ENCODE peak calls at places on chromosomes 5 and 9, in five cellular contexts. One of them, this sample, is unnamed.

GRCh38 chr9:128068656-128069221 is 707 bp downstream of the SLC25A25 start:
- DNase-seq in endothelial cell: no peak
- DNase-seq in Calu3: no peak
- DNase-seq in neural crest cell: no peak
- DNase-seq in heart right ventricle: no peak
- DNase-seq in this sample: no peak

GRCh38 chr9:124869466-124869985 is 7.6 kb downstream of the ARPC5L start:
- DNase-seq in endothelial cell: peak
- DNase-seq in neural crest cell: no peak
- DNase-seq in heart right ventricle: no peak
- DNase-seq in Calu3: no peak
- DNase-seq in this sample: no peak

GRCh38 chr9:133406480-133407307 is 11.1 kb downstream of the REXO4 start:
- DNase-seq in Calu3: peak
- DNase-seq in heart right ventricle: peak
- DNase-seq in endothelial cell: peak
- DNase-seq in neural crest cell: peak
- DNase-seq in this sample: peak

GRCh38 chr9:131020388-131020787 is 11.4 kb downstream of the LAMC3 start:
- DNase-seq in neural crest cell: no peak
- DNase-seq in Calu3: no peak
- DNase-seq in heart right ventricle: no peak
- DNase-seq in endothelial cell: no peak
- DNase-seq in this sample: no peak

GRCh38 chr5:3843691-3844090 is 248.1 kb downstream of the IRX1 start:
- DNase-seq in neural crest cell: no peak
- DNase-seq in Calu3: no peak
- DNase-seq in endothelial cell: no peak
- DNase-seq in heart right ventricle: no peak
- DNase-seq in this sample: no peak

GRCh38 chr5:95621839-95622629 is 2.1 kb downstream of the GPR150 start:
- DNase-seq in heart right ventricle: no peak
- DNase-seq in endothelial cell: no peak
- DNase-seq in neural crest cell: no peak
- DNase-seq in Calu3: no peak
- DNase-seq in this sample: no peak

GRCh38 chr9:4299006-4299795 is 667 bp downstream of the GLIS3 start:
- DNase-seq in neural crest cell: peak
- DNase-seq in Calu3: peak
- DNase-seq in endothelial cell: peak
- DNase-seq in heart right ventricle: peak
- DNase-seq in this sample: peak

GRCh38 chr9:81605154-81605670 is 84.1 kb downstream of the TLE1 start:
- DNase-seq in endothelial cell: no peak
- DNase-seq in neural crest cell: no peak
- DNase-seq in heart right ventricle: no peak
- DNase-seq in Calu3: no peak
- DNase-seq in this sample: no peak

GRCh38 chr9:83964973-83965349 is 15.1 kb downstream of the HNRNPK start:
- DNase-seq in heart right ventricle: no peak
- DNase-seq in endothelial cell: no peak
- DNase-seq in Calu3: no peak
- DNase-seq in neural crest cell: peak
- DNase-seq in this sample: no peak

GRCh38 chr5:97049175-97049574 is 93.2 kb downstream of the LIX1 start:
- DNase-seq in endothelial cell: no peak
- DNase-seq in heart right ventricle: no peak
- DNase-seq in Calu3: no peak
- DNase-seq in neural crest cell: no peak
- DNase-seq in this sample: no peak

GRCh38 chr9:96413312-96414221 is 4.6 kb downstream of the ZNF367 start:
- DNase-seq in neural crest cell: no peak
- DNase-seq in endothelial cell: no peak
- DNase-seq in heart right ventricle: no peak
- DNase-seq in Calu3: no peak
- DNase-seq in this sample: peak

GRCh38 chr5:95591490-95591901 is 28.4 kb upstream of the GPR150 start:
- DNase-seq in heart right ventricle: no peak
- DNase-seq in neural crest cell: no peak
- DNase-seq in endothelial cell: no peak
- DNase-seq in Calu3: no peak
- DNase-seq in this sample: peak

GRCh38 chr5:128674837-128675446 is 136.9 kb upstream of the FBN2 start:
- DNase-seq in neural crest cell: peak
- DNase-seq in Calu3: peak
- DNase-seq in heart right ventricle: peak
- DNase-seq in endothelial cell: peak
- DNase-seq in this sample: peak

GRCh38 chr9:108486791-108487190 is 369.0 kb downstream of the ACTL7B start:
- DNase-seq in neural crest cell: no peak
- DNase-seq in endothelial cell: no peak
- DNase-seq in Calu3: no peak
- DNase-seq in heart right ventricle: no peak
- DNase-seq in this sample: no peak

GRCh38 chr5:68215888-68216736 is 556 bp downstream of the PIK3R1 start:
- DNase-seq in endothelial cell: no peak
- DNase-seq in heart right ventricle: peak
- DNase-seq in Calu3: peak
- DNase-seq in neural crest cell: peak
- DNase-seq in this sample: peak

GRCh38 chr5:59042201-59042600 is 459.3 kb downstream of the RAB3C start:
- DNase-seq in heart right ventricle: no peak
- DNase-seq in neural crest cell: no peak
- DNase-seq in Calu3: no peak
- DNase-seq in endothelial cell: no peak
- DNase-seq in this sample: no peak

GRCh38 chr9:127915801-127916664 is 808 bp downstream of the ST6GALNAC4 start:
- DNase-seq in Calu3: no peak
- DNase-seq in heart right ventricle: no peak
- DNase-seq in neural crest cell: no peak
- DNase-seq in endothelial cell: no peak
- DNase-seq in this sample: peak

GRCh38 chr5:32027717-32028321 is 146.3 kb downstream of the GOLPH3 start:
- DNase-seq in Calu3: peak
- DNase-seq in heart right ventricle: no peak
- DNase-seq in endothelial cell: peak
- DNase-seq in neural crest cell: no peak
- DNase-seq in this sample: no peak

GRCh38 chr5:176994460-176995121 is 12.0 kb downstream of the UIMC1 start:
- DNase-seq in Calu3: no peak
- DNase-seq in heart right ventricle: no peak
- DNase-seq in neural crest cell: no peak
- DNase-seq in endothelial cell: no peak
- DNase-seq in this sample: peak

GRCh38 chr5:6858419-6858818 is 145.2 kb downstream of the TENT4A start:
- DNase-seq in endothelial cell: no peak
- DNase-seq in heart right ventricle: no peak
- DNase-seq in neural crest cell: no peak
- DNase-seq in Calu3: no peak
- DNase-seq in this sample: no peak

GRCh38 chr9:116697341-116697740 is 10.2 kb downstream of the TRIM32 start:
- DNase-seq in neural crest cell: no peak
- DNase-seq in endothelial cell: no peak
- DNase-seq in Calu3: no peak
- DNase-seq in heart right ventricle: no peak
- DNase-seq in this sample: no peak

GRCh38 chr9:71780953-71781352 is 12.6 kb upstream of the CEMIP2 start:
- DNase-seq in Calu3: no peak
- DNase-seq in endothelial cell: no peak
- DNase-seq in heart right ventricle: no peak
- DNase-seq in neural crest cell: no peak
- DNase-seq in this sample: no peak

GRCh38 chr5:27702339-27702820 is 664.0 kb upstream of the CDH9 start:
- DNase-seq in Calu3: no peak
- DNase-seq in neural crest cell: no peak
- DNase-seq in endothelial cell: no peak
- DNase-seq in heart right ventricle: no peak
- DNase-seq in this sample: no peak

GRCh38 chr5:77066823-77067442 is 20.2 kb downstream of the ZBED3 start:
- DNase-seq in heart right ventricle: no peak
- DNase-seq in neural crest cell: no peak
- DNase-seq in endothelial cell: no peak
- DNase-seq in Calu3: no peak
- DNase-seq in this sample: no peak

GRCh38 chr9:114849450-114849849 is 43.6 kb upstream of the TNFSF15 start:
- DNase-seq in heart right ventricle: no peak
- DNase-seq in Calu3: no peak
- DNase-seq in neural crest cell: no peak
- DNase-seq in endothelial cell: no peak
- DNase-seq in this sample: no peak

DNA sequence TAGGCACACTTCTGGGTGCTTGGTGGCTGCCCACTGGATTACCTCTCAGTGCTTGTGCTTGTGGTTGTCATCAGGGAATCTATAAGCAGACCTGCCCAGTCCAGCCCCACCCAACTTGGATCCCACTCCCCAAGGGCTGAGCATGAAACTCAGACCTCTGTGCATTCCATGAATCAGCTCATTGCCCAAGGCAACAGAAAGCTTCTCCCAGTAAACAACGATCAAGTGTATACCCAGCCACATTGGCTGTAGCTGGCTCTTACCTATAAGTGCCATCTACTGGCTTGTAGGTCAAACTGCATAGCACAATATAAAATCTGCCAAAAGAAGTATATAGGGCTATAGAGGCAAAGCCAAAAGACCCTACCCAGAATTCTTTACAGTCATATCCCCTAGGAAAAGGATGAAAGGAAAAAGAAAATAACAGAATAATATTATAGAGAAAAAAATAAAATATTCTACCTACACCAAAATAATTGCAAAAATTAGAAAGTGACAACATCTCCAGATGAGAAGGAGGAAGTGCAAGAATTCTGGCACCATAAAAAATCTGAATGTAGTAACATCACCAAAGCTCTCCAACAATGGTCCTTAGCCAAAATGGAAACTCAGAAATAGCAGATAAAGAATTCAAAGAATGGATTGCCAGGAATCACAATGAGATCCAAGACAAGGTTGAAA is 321.0 kb upstream of the TRPC7 start:
- DNase-seq in neural crest cell: no peak
- DNase-seq in heart right ventricle: no peak
- DNase-seq in Calu3: peak
- DNase-seq in endothelial cell: peak
- DNase-seq in this sample: no peak
- TF ChIP-seq CTCF in neural crest cell: peak
- TF ChIP-seq CTCF in heart right ventricle: no peak
- TF ChIP-seq CTCF in Calu3: no peak
- TF ChIP-seq CTCF in endothelial cell: peak
- TF ChIP-seq CTCF in this sample: no peak

GRCh38 chr5:178730940-178731265 is 444 bp upstream of the ZNF354A start:
- DNase-seq in Calu3: no peak
- DNase-seq in heart right ventricle: no peak
- DNase-seq in endothelial cell: no peak
- DNase-seq in neural crest cell: no peak
- DNase-seq in this sample: no peak
- TF ChIP-seq CTCF in Calu3: peak
- TF ChIP-seq CTCF in heart right ventricle: no peak
- TF ChIP-seq CTCF in endothelial cell: no peak
- TF ChIP-seq CTCF in neural crest cell: peak
- TF ChIP-seq CTCF in this sample: no peak

DNA sequence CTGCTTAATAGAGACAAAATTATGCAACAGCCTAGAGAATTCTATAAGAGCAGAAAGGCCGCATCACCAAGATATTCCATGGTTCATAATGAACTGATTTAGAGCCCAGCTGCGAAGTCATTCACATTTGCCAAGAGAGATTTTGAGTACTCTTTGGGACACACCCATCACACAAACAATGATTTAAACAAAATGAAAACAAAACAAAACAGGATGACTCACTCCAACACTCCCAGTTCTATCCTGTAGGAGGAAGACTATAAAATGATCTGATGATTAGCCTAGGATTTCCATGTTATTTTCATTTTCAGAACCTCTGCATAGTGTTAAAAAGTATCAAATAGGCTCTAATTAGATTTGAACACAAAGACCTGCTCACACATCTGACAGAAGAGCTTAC is 145.8 kb upstream of the GNA14 start:
- DNase-seq in neural crest cell: no peak
- DNase-seq in endothelial cell: no peak
- DNase-seq in heart right ventricle: no peak
- DNase-seq in Calu3: no peak
- DNase-seq in this sample: no peak
- TF ChIP-seq CTCF in neural crest cell: peak
- TF ChIP-seq CTCF in endothelial cell: peak
- TF ChIP-seq CTCF in heart right ventricle: peak
- TF ChIP-seq CTCF in Calu3: no peak
- TF ChIP-seq CTCF in this sample: no peak

DNA sequence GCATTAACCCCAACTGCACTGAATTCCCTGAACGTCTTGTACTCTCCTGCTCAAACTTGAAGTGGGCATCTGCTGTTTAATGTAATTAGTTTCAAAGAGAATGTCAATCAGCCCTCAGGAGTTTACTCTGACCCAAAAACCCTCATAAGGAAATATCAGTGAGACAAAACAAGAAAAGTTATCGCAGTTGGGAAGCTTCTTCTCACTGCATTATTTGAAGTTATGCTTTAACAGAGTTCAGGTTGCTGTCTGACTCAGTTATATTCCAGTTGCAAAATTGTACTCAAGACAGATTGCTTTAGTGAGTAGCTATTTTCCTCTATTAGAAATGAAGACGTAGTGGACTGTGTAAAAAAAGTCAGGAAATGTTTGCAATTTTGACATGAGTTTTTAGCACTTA is 52.1 kb downstream of the PPIC start:
- DNase-seq in endothelial cell: no peak
- DNase-seq in neural crest cell: no peak
- DNase-seq in heart right ventricle: no peak
- DNase-seq in Calu3: no peak
- DNase-seq in this sample: no peak
- TF ChIP-seq CTCF in endothelial cell: no peak
- TF ChIP-seq CTCF in neural crest cell: no peak
- TF ChIP-seq CTCF in heart right ventricle: no peak
- TF ChIP-seq CTCF in Calu3: no peak
- TF ChIP-seq CTCF in this sample: no peak

This sample was measured in GM10248.